ENCODE peak calls at places on chromosomes 4 and X, in five cellular contexts. One of them, this sample, is unnamed.

GRCh38 chr4:118745357-118745756 is 60.2 kb downstream of the METTL14 start:
- DNase-seq in head of caudate nucleus: no peak
- DNase-seq in HFFc6: no peak
- DNase-seq in AG10803: peak; percentile 54
- DNase-seq in activated T-cell treated with anti-CD3 and anti-CD28 coated beads for 1 hour: no peak
- DNase-seq in this sample: no peak

GRCh38 chr4:75308049-75308448 is 206.2 kb downstream of the RCHY1 start:
- DNase-seq in head of caudate nucleus: no peak
- DNase-seq in HFFc6: no peak
- DNase-seq in AG10803: no peak
- DNase-seq in activated T-cell treated with anti-CD3 and anti-CD28 coated beads for 1 hour: no peak
- DNase-seq in this sample: no peak

GRCh38 chr4:81213671-81214070 is 1.4 kb downstream of the PRKG2 start:
- DNase-seq in head of caudate nucleus: no peak
- DNase-seq in HFFc6: no peak
- DNase-seq in AG10803: no peak
- DNase-seq in activated T-cell treated with anti-CD3 and anti-CD28 coated beads for 1 hour: no peak
- DNase-seq in this sample: no peak

GRCh38 chr4:94412019-94413017 is 39.4 kb upstream of the PDLIM5 start:
- DNase-seq in head of caudate nucleus: no peak
- DNase-seq in HFFc6: peak; percentile 58
- DNase-seq in AG10803: peak; percentile 59
- DNase-seq in activated T-cell treated with anti-CD3 and anti-CD28 coated beads for 1 hour: no peak
- DNase-seq in this sample: no peak

GRCh38 chr4:72377491-72378194 is 191.4 kb downstream of the ADAMTS3 start:
- DNase-seq in head of caudate nucleus: no peak
- DNase-seq in HFFc6: peak; percentile 43
- DNase-seq in AG10803: peak; percentile 85
- DNase-seq in activated T-cell treated with anti-CD3 and anti-CD28 coated beads for 1 hour: no peak
- DNase-seq in this sample: no peak

GRCh38 chrX:53279296-53280237 is 1.8 kb downstream of the IQSEC2 start:
- DNase-seq in head of caudate nucleus: no peak
- DNase-seq in HFFc6: no peak
- DNase-seq in AG10803: no peak
- DNase-seq in activated T-cell treated with anti-CD3 and anti-CD28 coated beads for 1 hour: no peak
- DNase-seq in this sample: no peak

GRCh38 chr4:181796502-181796901 is 446.7 kb upstream of the TENM3 start:
- DNase-seq in head of caudate nucleus: no peak
- DNase-seq in HFFc6: no peak
- DNase-seq in AG10803: peak; percentile 50
- DNase-seq in activated T-cell treated with anti-CD3 and anti-CD28 coated beads for 1 hour: no peak
- DNase-seq in this sample: no peak

GRCh38 chr4:57628004-57628403 is 517.8 kb upstream of the IGFBP7 start:
- DNase-seq in head of caudate nucleus: no peak
- DNase-seq in HFFc6: no peak
- DNase-seq in AG10803: no peak
- DNase-seq in activated T-cell treated with anti-CD3 and anti-CD28 coated beads for 1 hour: no peak
- DNase-seq in this sample: no peak

GRCh38 chrX:11509786-11510185 is 155.9 kb downstream of the ARHGAP6 start:
- DNase-seq in head of caudate nucleus: no peak
- DNase-seq in HFFc6: no peak
- DNase-seq in AG10803: no peak
- DNase-seq in activated T-cell treated with anti-CD3 and anti-CD28 coated beads for 1 hour: no peak
- DNase-seq in this sample: no peak

GRCh38 chr4:56857601-56858301 is 36.2 kb upstream of the SPINK2 start:
- DNase-seq in head of caudate nucleus: no peak
- DNase-seq in HFFc6: no peak
- DNase-seq in AG10803: peak; percentile 65
- DNase-seq in activated T-cell treated with anti-CD3 and anti-CD28 coated beads for 1 hour: no peak
- DNase-seq in this sample: no peak

GRCh38 chrX:50812995-50813842 is 775 bp downstream of the SHROOM4 start:
- DNase-seq in head of caudate nucleus: peak; percentile 18
- DNase-seq in HFFc6: no peak
- DNase-seq in AG10803: peak; percentile 59
- DNase-seq in activated T-cell treated with anti-CD3 and anti-CD28 coated beads for 1 hour: no peak
- DNase-seq in this sample: peak; percentile 57

GRCh38 chr4:78136109-78137081 is 79.3 kb downstream of the FRAS1 start:
- DNase-seq in head of caudate nucleus: no peak
- DNase-seq in HFFc6: no peak
- DNase-seq in AG10803: no peak
- DNase-seq in activated T-cell treated with anti-CD3 and anti-CD28 coated beads for 1 hour: no peak
- DNase-seq in this sample: no peak

GRCh38 chr4:39043697-39044363 is 11.6 kb upstream of the TMEM156 start:
- DNase-seq in head of caudate nucleus: no peak
- DNase-seq in HFFc6: peak; percentile 44
- DNase-seq in AG10803: no peak
- DNase-seq in activated T-cell treated with anti-CD3 and anti-CD28 coated beads for 1 hour: no peak
- DNase-seq in this sample: no peak

GRCh38 chrX:154294791-154295580 is at the start of gene TEX28:
- DNase-seq in head of caudate nucleus: no peak
- DNase-seq in HFFc6: no peak
- DNase-seq in AG10803: no peak
- DNase-seq in activated T-cell treated with anti-CD3 and anti-CD28 coated beads for 1 hour: no peak
- DNase-seq in this sample: no peak

GRCh38 chr4:1180663-1181062 is 8.3 kb upstream of the SPON2 start:
- DNase-seq in head of caudate nucleus: no peak
- DNase-seq in HFFc6: no peak
- DNase-seq in AG10803: no peak
- DNase-seq in activated T-cell treated with anti-CD3 and anti-CD28 coated beads for 1 hour: no peak
- DNase-seq in this sample: no peak

GRCh38 chrX:69234624-69235023 is 69.4 kb upstream of the PJA1 start:
- DNase-seq in head of caudate nucleus: no peak
- DNase-seq in HFFc6: no peak
- DNase-seq in AG10803: no peak
- DNase-seq in activated T-cell treated with anti-CD3 and anti-CD28 coated beads for 1 hour: no peak
- DNase-seq in this sample: no peak

GRCh38 chrX:115493015-115493414 is 68.0 kb upstream of the PLS3 start:
- DNase-seq in head of caudate nucleus: no peak
- DNase-seq in HFFc6: no peak
- DNase-seq in AG10803: no peak
- DNase-seq in activated T-cell treated with anti-CD3 and anti-CD28 coated beads for 1 hour: no peak
- DNase-seq in this sample: no peak

GRCh38 chrX:129472116-129472515 is 51.2 kb downstream of the SMARCA1 start:
- DNase-seq in head of caudate nucleus: no peak
- DNase-seq in HFFc6: peak; percentile 4
- DNase-seq in AG10803: peak; percentile 36
- DNase-seq in activated T-cell treated with anti-CD3 and anti-CD28 coated beads for 1 hour: no peak
- DNase-seq in this sample: no peak

GRCh38 chr4:100017627-100018310 is 67.7 kb upstream of the H2AZ1 start:
- DNase-seq in head of caudate nucleus: no peak
- DNase-seq in HFFc6: no peak
- DNase-seq in AG10803: no peak
- DNase-seq in activated T-cell treated with anti-CD3 and anti-CD28 coated beads for 1 hour: no peak
- DNase-seq in this sample: no peak

GRCh38 chr4:967113-968104 is 6.0 kb downstream of the DGKQ start:
- DNase-seq in head of caudate nucleus: no peak
- DNase-seq in HFFc6: no peak
- DNase-seq in AG10803: no peak
- DNase-seq in activated T-cell treated with anti-CD3 and anti-CD28 coated beads for 1 hour: no peak
- DNase-seq in this sample: no peak

GRCh38 chrX:87272491-87272890 is 245.1 kb upstream of the KLHL4 start:
- DNase-seq in head of caudate nucleus: no peak
- DNase-seq in HFFc6: no peak
- DNase-seq in AG10803: no peak
- DNase-seq in activated T-cell treated with anti-CD3 and anti-CD28 coated beads for 1 hour: no peak
- DNase-seq in this sample: no peak

GRCh38 chrX:84175943-84176342 is 12.1 kb downstream of the RPS6KA6 start:
- DNase-seq in head of caudate nucleus: no peak
- DNase-seq in HFFc6: no peak
- DNase-seq in AG10803: no peak
- DNase-seq in activated T-cell treated with anti-CD3 and anti-CD28 coated beads for 1 hour: no peak
- DNase-seq in this sample: no peak

GRCh38 chr4:161577604-161578301 is 586.0 kb downstream of the FSTL5 start:
- DNase-seq in head of caudate nucleus: no peak
- DNase-seq in HFFc6: no peak
- DNase-seq in AG10803: peak; percentile 87
- DNase-seq in activated T-cell treated with anti-CD3 and anti-CD28 coated beads for 1 hour: no peak
- DNase-seq in this sample: no peak

GRCh38 chr4:165489786-165490185 is 111.0 kb downstream of the CPE start:
- DNase-seq in head of caudate nucleus: no peak
- DNase-seq in HFFc6: no peak
- DNase-seq in AG10803: peak; percentile 9
- DNase-seq in activated T-cell treated with anti-CD3 and anti-CD28 coated beads for 1 hour: no peak
- DNase-seq in this sample: no peak

GRCh38 chr4:30537462-30537861 is 182.7 kb upstream of the PCDH7 start:
- DNase-seq in head of caudate nucleus: no peak
- DNase-seq in HFFc6: peak; percentile 41
- DNase-seq in AG10803: peak; percentile 1
- DNase-seq in activated T-cell treated with anti-CD3 and anti-CD28 coated beads for 1 hour: no peak
- DNase-seq in this sample: no peak

This sample was measured in Right ventricle myocardium superior.